ENCODE peak calls at places on chromosomes 2 and 18, in seven cellular contexts. N, R, O, S, W, F and J are unnamed samples.

GRCh38 chr2:25041307-25041927 is 459 bp upstream of the EFR3B start:
- DNase-seq in S (peak; percentile 61), W (peak; percentile 22), F (no peak), N (no peak), R (peak; percentile 9), O (peak; percentile 32), J (peak; percentile 70)

GRCh38 chr18:31931886-31932240 is 11.1 kb downstream of the TRAPPC8 start:
- DNase-seq in O (no peak), F (no peak), S (no peak), W (no peak), R (no peak), N (no peak), J (no peak)

GRCh38 chr2:11921030-11921583 is 174.7 kb downstream of the LPIN1 start:
- DNase-seq in N (no peak), F (no peak), S (no peak), W (no peak), R (no peak), O (no peak), J (no peak)

GRCh38 chr18:58362027-58362575 is 266.8 kb downstream of the ALPK2 start:
- DNase-seq in F (no peak), N (no peak), O (peak; percentile 97), W (no peak), S (no peak), R (no peak), J (peak; percentile 93)

GRCh38 chr18:79558196-79559120 is 121.1 kb upstream of the CTDP1 start:
- DNase-seq in F (no peak), W (no peak), S (peak; percentile 37), R (no peak), N (no peak), O (no peak), J (no peak)

GRCh38 chr2:16281451-16282330 is 341.3 kb downstream of the MYCN start:
- DNase-seq in N (no peak), R (peak; percentile 12), S (no peak), F (no peak), O (no peak), W (no peak), J (no peak)

GRCh38 chr2:55120634-55121359 is 70.5 kb upstream of the RTN4 start:
- DNase-seq in O (peak; percentile 60), F (no peak), N (no peak), W (no peak), R (no peak), S (no peak), J (peak; percentile 72)

GRCh38 chr2:5618271-5618670 is 73.9 kb upstream of the SOX11 start:
- DNase-seq in O (no peak), R (no peak), W (no peak), F (no peak), S (no peak), N (no peak), J (no peak)

GRCh38 chr2:236286866-236287545 is 22.8 kb upstream of the ASB18 start:
- DNase-seq in S (no peak), F (no peak), R (no peak), W (no peak), N (no peak), O (no peak), J (peak; percentile 2)

GRCh38 chr2:150544731-150545130 is 57.3 kb upstream of the RND3 start:
- DNase-seq in N (no peak), O (no peak), F (no peak), S (no peak), R (no peak), W (no peak), J (no peak)

GRCh38 chr2:24825883-24826800 is 32.9 kb downstream of the CENPO start:
- DNase-seq in N (no peak), R (no peak), W (no peak), F (no peak), S (no peak), O (no peak), J (no peak)

GRCh38 chr2:54518430-54518829 is 62.3 kb downstream of the SPTBN1 start:
- DNase-seq in R (no peak), F (no peak), O (no peak), W (no peak), S (no peak), N (no peak), J (no peak)

GRCh38 chr2:119225084-119225864 is 1.6 kb downstream of the STEAP3 start:
- DNase-seq in S (no peak), W (no peak), N (no peak), F (no peak), O (peak; percentile 32), R (no peak), J (no peak)

GRCh38 chr2:2846379-2847130 is 515.5 kb upstream of the MYT1L start:
- DNase-seq in W (no peak), F (no peak), O (no peak), R (no peak), N (no peak), S (no peak), J (no peak)

GRCh38 chr2:227884511-227884947 is 13.1 kb downstream of the DAW1 start:
- DNase-seq in F (peak; percentile 40), W (peak; percentile 31), S (peak; percentile 62), O (peak; percentile 72), R (peak; percentile 63), N (no peak), J (peak; percentile 62)

GRCh38 chr2:95074663-95075439 is 46.8 kb downstream of the MRPS5 start:
- DNase-seq in N (peak; percentile 71), S (no peak), R (no peak), O (no peak), W (peak; percentile 62), F (peak; percentile 62), J (no peak)